ENCODE peak calls at places on chromosome 6, in nine cellular contexts. X is HT1080; N is MCF 10A; L is activated naive CD4-positive, alpha-beta T cell; M is NCI-H526; W is cardiac muscle cell; B is HT-29; A is activated CD8-positive, alpha-beta memory T cell treated with anti-CD3 and anti-CD28 coated beads for 1 hour; I is NCI-H1092 treated with DMSO at 0.1 percent for 48 hours. Q is an unnamed sample.

GRCh38 chr6:14108571-14109410 is 8.8 kb upstream of the CD83 start:
- DNase-seq in X (no peak), N (no peak), L (no peak), M (no peak), W (peak; percentile 21), B (no peak), A (no peak), I (peak; percentile 28), Q (peak; percentile 22)

GRCh38 chr6:156430361-156430760 is 346.8 kb upstream of the ARID1B start:
- DNase-seq in X (no peak), N (no peak), L (no peak), M (no peak), W (no peak), B (no peak), A (no peak), I (no peak), Q (no peak)

GRCh38 chr6:132491303-132491702 is 21.6 kb downstream of the STX7 start:
- DNase-seq in X (no peak), N (peak; percentile 62), L (no peak), M (no peak), W (peak; percentile 70), B (no peak), A (no peak), I (no peak), Q (no peak)

GRCh38 chr6:42374027-42374669 is 77.6 kb downstream of the TRERF1 start:
- DNase-seq in X (peak; percentile 59), N (peak; percentile 11), L (no peak), M (no peak), W (no peak), B (no peak), A (no peak), I (no peak), Q (no peak)

GRCh38 chr6:156686429-156686939 is 90.7 kb upstream of the ARID1B start:
- DNase-seq in X (no peak), N (no peak), L (peak; percentile 35), M (peak; percentile 83), W (peak; percentile 67), B (peak; percentile 81), A (no peak), I (peak; percentile 91), Q (no peak)

GRCh38 chr6:36911946-36912555 is 26.3 kb downstream of the C6orf89 start:
- DNase-seq in X (no peak), N (no peak), L (no peak), M (no peak), W (no peak), B (peak; percentile 11), A (no peak), I (no peak), Q (no peak)

GRCh38 chr6:1424306-1424927 is 35.0 kb downstream of the FOXF2 start:
- DNase-seq in X (peak; percentile 49), N (peak; percentile 78), L (no peak), M (peak; percentile 6), W (peak; percentile 71), B (peak; percentile 69), A (no peak), I (no peak), Q (no peak)

GRCh38 chr6:3457710-3458605 is 1.1 kb upstream of the SLC22A23 start:
- DNase-seq in X (no peak), N (peak; percentile 72), L (no peak), M (peak; percentile 96), W (peak; percentile 31), B (peak; percentile 67), A (no peak), I (peak; percentile 1), Q (no peak)

GRCh38 chr6:91575032-91575431 is 988.2 kb upstream of the MAP3K7 start:
- DNase-seq in X (no peak), N (no peak), L (no peak), M (no peak), W (no peak), B (no peak), A (no peak), I (no peak), Q (no peak)

GRCh38 chr6:52063584-52064400 is 23.6 kb downstream of the PKHD1 start:
- DNase-seq in X (peak; percentile 66), N (peak; percentile 40), L (no peak), M (peak; percentile 50), W (peak; percentile 46), B (peak; percentile 62), A (peak; percentile 36), I (no peak), Q (no peak)

GRCh38 chr6:161171207-161171606 is 102.7 kb downstream of the AGPAT4 start:
- DNase-seq in X (no peak), N (no peak), L (no peak), M (no peak), W (no peak), B (no peak), A (no peak), I (no peak), Q (no peak)

GRCh38 chr6:35047265-35048011 is 93.7 kb downstream of the TCP11 start:
- DNase-seq in X (no peak), N (peak; percentile 65), L (no peak), M (no peak), W (peak; percentile 83), B (no peak), A (no peak), I (no peak), Q (peak; percentile 29)